ENCODE peak calls at places on chromosomes 6 and 20, in four cellular contexts. Y is H9, D is fibroblast of lung, H is Peyer's patch. J is an unnamed sample.

GRCh38 chr6:17877196-17877889 is 110.1 kb downstream of the KIF13A start:
- DNase-seq in Y (no peak), H (no peak), D (peak), J (no peak)

GRCh38 chr20:35699914-35700624 is 864 bp downstream of the ROMO1 start:
- DNase-seq in Y (no peak), D (no peak), H (no peak), J (no peak)

GRCh38 chr6:11030904-11031303 is 13.2 kb downstream of the ELOVL2 start:
- DNase-seq in Y (no peak), H (no peak), D (no peak), J (no peak)

GRCh38 chr20:44020406-44021148 is 105.9 kb downstream of the TOX2 start:
- DNase-seq in D (no peak), H (no peak), Y (peak), J (no peak)

GRCh38 chr6:42988486-42989020 is 4.2 kb downstream of the PPP2R5D start:
- DNase-seq in H (no peak), D (peak), Y (no peak), J (no peak)

GRCh38 chr6:7919871-7920270 is 9.3 kb upstream of the TXNDC5 start:
- DNase-seq in Y (no peak), H (no peak), D (peak), J (no peak)

GRCh38 chr6:170116643-170117042 is 174.2 kb downstream of the DLL1 start:
- DNase-seq in H (no peak), D (no peak), Y (peak), J (peak)

GRCh38 chr6:141199074-141199473 is 933.7 kb upstream of the GJE1 start:
- DNase-seq in H (no peak), Y (no peak), D (peak), J (no peak)

GRCh38 chr6:43972915-43973304 is 154.3 kb downstream of the MRPL14 start:
- DNase-seq in H (peak), D (peak), Y (peak), J (peak)

GRCh38 chr6:134253681-134254080 is 64.2 kb downstream of the SGK1 start:
- DNase-seq in Y (no peak), D (peak), H (no peak), J (no peak)

GRCh38 chr6:169424821-169425240 is 171.2 kb upstream of the THBS2 start:
- DNase-seq in H (no peak), D (peak), Y (no peak), J (no peak)

GRCh38 chr6:105326838-105327745 is 75.8 kb downstream of the PREP start:
- DNase-seq in H (no peak), D (peak), Y (no peak), J (no peak)

GRCh38 chr20:32911355-32911754 is 52.6 kb downstream of the EFCAB8 start:
- DNase-seq in H (no peak), Y (no peak), D (no peak), J (no peak)

GRCh38 chr20:17533396-17533795 is 2.2 kb upstream of the BFSP1 start:
- DNase-seq in D (peak), Y (peak), H (no peak), J (no peak)

GRCh38 chr20:25274891-25275812 is 27.3 kb downstream of the PYGB start:
- DNase-seq in D (no peak), H (no peak), Y (no peak), J (no peak)

GRCh38 chr6:40999498-41000070 is 39.4 kb downstream of the UNC5CL start:
- DNase-seq in D (peak), Y (peak), H (peak), J (no peak)

GRCh38 chr6:86107985-86108384 is 465.3 kb upstream of the SYNCRIP start:
- DNase-seq in D (no peak), H (no peak), Y (no peak), J (no peak)

GRCh38 chr6:10416516-10416862 is 1.6 kb upstream of the TFAP2A start:
- DNase-seq in Y (no peak), D (no peak), H (no peak), J (no peak)

GRCh38 chr20:34143951-34144350 is 31.9 kb upstream of the EIF2S2 start:
- DNase-seq in H (no peak), Y (no peak), D (peak), J (no peak)

DNA sequence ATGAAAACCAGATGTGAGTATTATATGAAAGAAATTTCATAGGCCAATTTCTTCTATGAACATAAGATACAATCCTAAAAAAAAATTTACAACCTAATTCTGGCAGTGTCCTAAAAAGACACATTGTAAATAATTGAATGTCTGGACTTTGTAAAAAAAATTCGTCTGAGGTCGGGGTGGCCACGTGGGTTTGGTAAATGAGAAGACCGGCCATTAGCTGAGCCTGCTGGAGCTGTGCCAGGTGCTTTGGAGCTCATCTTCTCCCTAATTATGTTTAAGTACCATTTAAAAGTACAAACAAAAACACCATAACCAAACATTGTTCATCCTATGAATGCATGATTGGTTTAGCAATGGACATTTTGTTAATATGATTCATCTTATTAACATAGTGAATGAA is 26.7 kb downstream of the DACT2 start:
- DNase-seq in Y (no peak), D (no peak), H (no peak), J (no peak)
- TF ChIP-seq CTCF in Y (no peak), D (no peak), H (no peak), J (no peak)

GRCh38 chr6:38603966-38604365 is 35.8 kb downstream of the BTBD9 start:
- DNase-seq in D (peak), Y (no peak), H (no peak), J (no peak)

GRCh38 chr6:38603492-38603891 is 36.2 kb downstream of the BTBD9 start:
- DNase-seq in Y (no peak), D (no peak), H (no peak), J (no peak)

GRCh38 chr6:38599966-38600550 is 39.7 kb downstream of the BTBD9 start:
- DNase-seq in Y (no peak), H (no peak), D (no peak), J (no peak)

GRCh38 chr6:38610050-38610619 is 29.6 kb downstream of the BTBD9 start:
- DNase-seq in H (no peak), Y (no peak), D (no peak), J (no peak)

GRCh38 chr6:38604700-38605099 is 35.0 kb downstream of the BTBD9 start:
- DNase-seq in Y (no peak), H (no peak), D (peak), J (no peak)
- TF ChIP-seq CTCF in Y (no peak), H (no peak), D (no peak), J (no peak)

GRCh38 chr20:675453-676314 is at the start of gene SCRT2:
- DNase-seq in D (peak), Y (peak), H (peak), J (peak)

GRCh38 chr20:671252-672030 is 4.2 kb downstream of the SCRT2 start:
- DNase-seq in Y (no peak), D (no peak), H (no peak), J (no peak)

GRCh38 chr20:673606-674005 is 2.0 kb downstream of the SCRT2 start:
- DNase-seq in H (no peak), Y (no peak), D (no peak), J (no peak)

GRCh38 chr20:674936-675452 is 608 bp downstream of the SCRT2 start:
- DNase-seq in Y (no peak), H (no peak), D (no peak), J (no peak)

GRCh38 chr20:672975-673604 is 2.5 kb downstream of the SCRT2 start:
- DNase-seq in D (no peak), Y (no peak), H (no peak), J (no peak)
- TF ChIP-seq CTCF in D (no peak), Y (peak), H (peak), J (peak)

GRCh38 chr6:87944541-87944954 is 103.1 kb upstream of the SPACA1 start:
- DNase-seq in D (peak), H (no peak), Y (peak), J (peak)
- TF ChIP-seq CTCF in D (peak), H (no peak), Y (no peak), J (no peak)

J was measured in osteocyte.